ENCODE peak calls at places on chromosomes 13 and 19, in four cellular contexts. One of them, this sample, is unnamed.

GRCh38 chr19:39372047-39372802 is 18.7 kb downstream of the PAF1 start:
- DNase-seq in body of pancreas: peak
- DNase-seq in AG04449: peak
- DNase-seq in IMR-90: peak
- DNase-seq in this sample: peak

GRCh38 chr13:44516771-44517170 is 59.4 kb downstream of the TSC22D1 start:
- DNase-seq in body of pancreas: no peak
- DNase-seq in IMR-90: no peak
- DNase-seq in AG04449: no peak
- DNase-seq in this sample: no peak

GRCh38 chr13:20525144-20525600 is 485 bp downstream of the CRYL1 start:
- DNase-seq in IMR-90: no peak
- DNase-seq in AG04449: no peak
- DNase-seq in body of pancreas: peak
- DNase-seq in this sample: peak

GRCh38 chr19:13169769-13170168 is 19.6 kb downstream of the IER2 start:
- DNase-seq in IMR-90: peak
- DNase-seq in AG04449: no peak
- DNase-seq in body of pancreas: peak
- DNase-seq in this sample: peak

GRCh38 chr13:25927966-25928365 is 123.8 kb downstream of the SHISA2 start:
- DNase-seq in body of pancreas: no peak
- DNase-seq in AG04449: no peak
- DNase-seq in IMR-90: no peak
- DNase-seq in this sample: no peak

GRCh38 chr13:32314968-32315254 is 252 bp downstream of the ZAR1L start:
- DNase-seq in IMR-90: peak
- DNase-seq in body of pancreas: peak
- DNase-seq in AG04449: no peak
- DNase-seq in this sample: no peak

GRCh38 chr13:77521595-77522367 is 13.7 kb upstream of the SCEL start:
- DNase-seq in AG04449: no peak
- DNase-seq in body of pancreas: peak
- DNase-seq in IMR-90: no peak
- DNase-seq in this sample: no peak

GRCh38 chr19:50434525-50434924 is 1.8 kb downstream of the MYBPC2 start:
- DNase-seq in IMR-90: no peak
- DNase-seq in body of pancreas: no peak
- DNase-seq in AG04449: no peak
- DNase-seq in this sample: no peak

GRCh38 chr13:99800004-99800403 is 171.6 kb downstream of the ZIC5 start:
- DNase-seq in body of pancreas: no peak
- DNase-seq in IMR-90: no peak
- DNase-seq in AG04449: no peak
- DNase-seq in this sample: no peak

GRCh38 chr19:10756791-10757190 is 38.9 kb downstream of the DNM2 start:
- DNase-seq in AG04449: no peak
- DNase-seq in body of pancreas: no peak
- DNase-seq in IMR-90: no peak
- DNase-seq in this sample: no peak

GRCh38 chr13:93515267-93515666 is 288.7 kb downstream of the GPC6 start:
- DNase-seq in IMR-90: no peak
- DNase-seq in body of pancreas: no peak
- DNase-seq in AG04449: no peak
- DNase-seq in this sample: no peak

GRCh38 chr13:60837806-60838205 is 440.8 kb downstream of the TDRD3 start:
- DNase-seq in AG04449: no peak
- DNase-seq in body of pancreas: no peak
- DNase-seq in IMR-90: no peak
- DNase-seq in this sample: no peak

GRCh38 chr13:113320226-113320875 is 23.3 kb downstream of the LAMP1 start:
- DNase-seq in body of pancreas: no peak
- DNase-seq in AG04449: no peak
- DNase-seq in IMR-90: no peak
- DNase-seq in this sample: no peak

GRCh38 chr13:112252744-112253590 is 123.2 kb upstream of the SPACA7 start:
- DNase-seq in IMR-90: no peak
- DNase-seq in AG04449: no peak
- DNase-seq in body of pancreas: no peak
- DNase-seq in this sample: no peak

GRCh38 chr13:42398542-42398941 is 126.6 kb downstream of the AKAP11 start:
- DNase-seq in IMR-90: no peak
- DNase-seq in body of pancreas: no peak
- DNase-seq in AG04449: no peak
- DNase-seq in this sample: peak

GRCh38 chr19:4206818-4207484 is 22.4 kb upstream of the EBI3 start:
- DNase-seq in AG04449: no peak
- DNase-seq in body of pancreas: no peak
- DNase-seq in IMR-90: peak
- DNase-seq in this sample: peak

GRCh38 chr13:106714271-106714670 is 146.3 kb upstream of the ARGLU1 start:
- DNase-seq in AG04449: no peak
- DNase-seq in IMR-90: no peak
- DNase-seq in body of pancreas: no peak
- DNase-seq in this sample: no peak

GRCh38 chr19:827314-827709 is 325 bp upstream of the AZU1 start:
- DNase-seq in body of pancreas: no peak
- DNase-seq in AG04449: no peak
- DNase-seq in IMR-90: no peak
- DNase-seq in this sample: no peak

GRCh38 chr13:75836441-75836840 is 200.3 kb downstream of the LMO7 start:
- DNase-seq in AG04449: no peak
- DNase-seq in IMR-90: no peak
- DNase-seq in body of pancreas: peak
- DNase-seq in this sample: no peak

GRCh38 chr13:67278230-67278629 is 48.1 kb upstream of the PCDH9 start:
- DNase-seq in body of pancreas: no peak
- DNase-seq in IMR-90: peak
- DNase-seq in AG04449: no peak
- DNase-seq in this sample: peak

GRCh38 chr13:30257433-30258099 is 49.8 kb downstream of the KATNAL1 start:
- DNase-seq in AG04449: no peak
- DNase-seq in body of pancreas: no peak
- DNase-seq in IMR-90: peak
- DNase-seq in this sample: peak

GRCh38 chr19:55538132-55538531 is 1.2 kb upstream of the SBK2 start:
- DNase-seq in IMR-90: no peak
- DNase-seq in body of pancreas: no peak
- DNase-seq in AG04449: no peak
- DNase-seq in this sample: no peak

GRCh38 chr19:57363734-57364181 is 407 bp downstream of the TRAPPC2B start:
- DNase-seq in IMR-90: peak
- DNase-seq in body of pancreas: no peak
- DNase-seq in AG04449: no peak
- DNase-seq in this sample: peak

GRCh38 chr19:47854459-47854858 is 4.6 kb upstream of the TPRX2 start:
- DNase-seq in IMR-90: no peak
- DNase-seq in AG04449: no peak
- DNase-seq in body of pancreas: no peak
- DNase-seq in this sample: no peak

GRCh38 chr19:31268751-31269150 is 80.5 kb downstream of the TSHZ3 start:
- DNase-seq in AG04449: no peak
- DNase-seq in IMR-90: no peak
- DNase-seq in body of pancreas: no peak
- DNase-seq in this sample: no peak

GRCh38 chr13:106690779-106691178 is 122.8 kb upstream of the ARGLU1 start:
- DNase-seq in body of pancreas: no peak
- DNase-seq in IMR-90: no peak
- DNase-seq in AG04449: no peak
- DNase-seq in this sample: no peak

GRCh38 chr19:11843741-11844140 is 4.8 kb upstream of the ZNF439 start:
- DNase-seq in IMR-90: no peak
- DNase-seq in AG04449: no peak
- DNase-seq in body of pancreas: no peak
- DNase-seq in this sample: peak

GRCh38 chr19:45448887-45449299 is 18.9 kb upstream of the FOSB start:
- DNase-seq in body of pancreas: no peak
- DNase-seq in AG04449: no peak
- DNase-seq in IMR-90: peak
- DNase-seq in this sample: peak

GRCh38 chr13:77698211-77699058 is 948 bp downstream of the SLAIN1 start:
- DNase-seq in AG04449: no peak
- DNase-seq in body of pancreas: peak
- DNase-seq in IMR-90: no peak
- DNase-seq in this sample: no peak

GRCh38 chr13:103757361-103757760 is 691.1 kb upstream of the SLC10A2 start:
- DNase-seq in body of pancreas: no peak
- DNase-seq in IMR-90: no peak
- DNase-seq in AG04449: no peak
- DNase-seq in this sample: no peak

GRCh38 chr19:35213678-35214632 is 14.6 kb downstream of the FAM187B start:
- DNase-seq in body of pancreas: peak
- DNase-seq in AG04449: no peak
- DNase-seq in IMR-90: peak
- DNase-seq in this sample: peak

GRCh38 chr19:45450042-45450380 is 17.8 kb upstream of the FOSB start:
- DNase-seq in body of pancreas: no peak
- DNase-seq in AG04449: no peak
- DNase-seq in IMR-90: no peak
- DNase-seq in this sample: no peak

GRCh38 chr19:18418725-18419194 is 438 bp upstream of the SSBP4 start:
- DNase-seq in IMR-90: no peak
- DNase-seq in AG04449: no peak
- DNase-seq in body of pancreas: peak
- DNase-seq in this sample: no peak

GRCh38 chr13:26601669-26602068 is 44.2 kb downstream of the WASF3 start:
- DNase-seq in body of pancreas: no peak
- DNase-seq in IMR-90: peak
- DNase-seq in AG04449: no peak
- DNase-seq in this sample: peak

GRCh38 chr13:49373699-49374098 is 70.2 kb downstream of the CAB39L start:
- DNase-seq in IMR-90: peak
- DNase-seq in body of pancreas: no peak
- DNase-seq in AG04449: no peak
- DNase-seq in this sample: no peak

GRCh38 chr13:36069881-36070366 is 61.3 kb downstream of the DCLK1 start:
- DNase-seq in AG04449: no peak
- DNase-seq in IMR-90: no peak
- DNase-seq in body of pancreas: no peak
- DNase-seq in this sample: peak

GRCh38 chr19:19626516-19627441 is 1.2 kb downstream of the LPAR2 start:
- DNase-seq in body of pancreas: no peak
- DNase-seq in AG04449: no peak
- DNase-seq in IMR-90: no peak
- DNase-seq in this sample: no peak
- H3K4me3 ChIP-seq in body of pancreas: no peak
- H3K4me3 ChIP-seq in AG04449: no peak
- H3K4me3 ChIP-seq in IMR-90: no peak
- H3K4me3 ChIP-seq in this sample: no peak

GRCh38 chr19:40605201-40605971 is 4.2 kb downstream of the LTBP4 start:
- DNase-seq in body of pancreas: peak
- DNase-seq in AG04449: no peak
- DNase-seq in IMR-90: peak
- DNase-seq in this sample: peak
- TF ChIP-seq CTCF in body of pancreas: no peak
- TF ChIP-seq CTCF in AG04449: peak
- TF ChIP-seq CTCF in IMR-90: peak
- TF ChIP-seq CTCF in this sample: peak

DNA sequence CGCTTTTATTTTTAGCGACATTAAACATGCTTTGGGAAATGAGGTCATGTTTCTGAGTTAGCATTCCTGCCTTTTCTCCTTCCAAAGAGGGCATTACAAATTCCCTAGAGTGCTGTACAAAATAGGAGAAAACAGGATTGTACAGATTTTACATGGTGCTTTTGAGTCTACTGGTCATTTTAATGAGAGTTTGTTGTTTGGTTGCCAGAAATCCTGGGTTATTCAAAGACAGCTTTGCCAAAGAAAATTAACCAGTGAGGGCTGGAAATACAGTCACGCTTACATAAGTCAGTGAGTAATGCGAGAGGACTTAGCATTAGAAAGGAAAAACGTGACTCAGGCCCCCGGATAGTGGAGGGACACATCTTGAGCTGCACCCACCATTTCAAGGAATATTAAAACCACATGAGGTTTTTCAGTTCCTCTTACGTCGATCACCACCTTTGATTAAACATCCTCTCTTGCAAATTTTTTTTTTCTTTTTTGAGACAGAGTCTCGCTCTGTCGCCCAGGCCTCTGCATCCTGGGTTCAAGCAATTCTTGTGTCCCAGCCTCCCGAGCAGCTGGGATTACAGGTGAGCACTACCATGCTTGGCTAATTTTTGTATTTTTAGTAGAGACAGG is 55.4 kb downstream of the SACS start:
- DNase-seq in body of pancreas: peak
- DNase-seq in IMR-90: peak
- DNase-seq in AG04449: peak
- DNase-seq in this sample: peak
- H3K4me3 ChIP-seq in body of pancreas: no peak
- H3K4me3 ChIP-seq in IMR-90: no peak
- H3K4me3 ChIP-seq in AG04449: no peak
- H3K4me3 ChIP-seq in this sample: no peak

GRCh38 chr13:64154514-64154913 is 2738.9 kb upstream of the PCDH20 start:
- DNase-seq in body of pancreas: no peak
- DNase-seq in AG04449: no peak
- DNase-seq in IMR-90: peak
- DNase-seq in this sample: peak
- TF ChIP-seq CTCF in body of pancreas: no peak
- TF ChIP-seq CTCF in AG04449: peak
- TF ChIP-seq CTCF in IMR-90: peak
- TF ChIP-seq CTCF in this sample: no peak

This sample was measured in fibroblast of villous mesenchyme.